ENCODE peak calls at places on chromosome 5, in eight cellular contexts. Z, V, Y, J, O, U, H and D are unnamed samples.

GRCh38 chr5:174998131-174998730 is 273.8 kb downstream of the MSX2 start:
- DNase-seq in Z (no peak), V (no peak), Y (no peak), J (no peak), O (no peak), U (no peak), H (no peak), D (no peak)

GRCh38 chr5:135396459-135397055 is 2.5 kb downstream of the MACROH2A1 start:
- DNase-seq in Z (no peak), V (no peak), Y (peak), J (no peak), O (no peak), U (no peak), H (no peak), D (no peak)

GRCh38 chr5:133316346-133317343 is 264.8 kb downstream of the HSPA4 start:
- DNase-seq in Z (no peak), V (peak), Y (no peak), J (no peak), O (no peak), U (no peak), H (no peak), D (no peak)

GRCh38 chr5:113274836-113275414 is 159.9 kb downstream of the TSSK1B start:
- DNase-seq in Z (no peak), V (no peak), Y (no peak), J (no peak), O (no peak), U (no peak), H (no peak), D (no peak)

GRCh38 chr5:90264930-90265857 is 144.4 kb downstream of the CETN3 start:
- DNase-seq in Z (peak), V (peak), Y (no peak), J (peak), O (peak), U (peak), H (peak), D (peak)

GRCh38 chr5:177134653-177135225 is 1.2 kb downstream of the NSD1 start:
- DNase-seq in Z (no peak), V (no peak), Y (no peak), J (no peak), O (no peak), U (no peak), H (no peak), D (no peak)

GRCh38 chr5:53030828-53031425 is 41.8 kb downstream of the ITGA2 start:
- DNase-seq in Z (no peak), V (no peak), Y (no peak), J (no peak), O (no peak), U (no peak), H (no peak), D (no peak)

GRCh38 chr5:139061274-139061673 is 136.9 kb downstream of the SIL1 start:
- DNase-seq in Z (peak), V (no peak), Y (no peak), J (no peak), O (no peak), U (no peak), H (peak), D (no peak)

GRCh38 chr5:36494756-36495637 is 111.4 kb upstream of the SLC1A3 start:
- DNase-seq in Z (peak), V (no peak), Y (no peak), J (no peak), O (no peak), U (no peak), H (no peak), D (no peak)

GRCh38 chr5:43661102-43661501 is 58.1 kb downstream of the NNT start:
- DNase-seq in Z (no peak), V (peak), Y (no peak), J (peak), O (no peak), U (no peak), H (no peak), D (no peak)

GRCh38 chr5:119178435-119178834 is 107.5 kb downstream of the DMXL1 start:
- DNase-seq in Z (no peak), V (no peak), Y (no peak), J (no peak), O (no peak), U (no peak), H (no peak), D (no peak)

GRCh38 chr5:132748522-132749000 is 1.3 kb downstream of the CCNI2 start:
- DNase-seq in Z (no peak), V (no peak), Y (no peak), J (no peak), O (no peak), U (no peak), H (no peak), D (no peak)

GRCh38 chr5:78974011-78974410 is 11.1 kb downstream of the ARSB start:
- DNase-seq in Z (no peak), V (no peak), Y (no peak), J (no peak), O (no peak), U (no peak), H (no peak), D (no peak)

GRCh38 chr5:72498284-72498683 is 8.9 kb downstream of the ZNF366 start:
- DNase-seq in Z (peak), V (no peak), Y (no peak), J (no peak), O (no peak), U (no peak), H (peak), D (no peak)

GRCh38 chr5:124343451-124343867 is 403.0 kb downstream of the ZNF608 start:
- DNase-seq in Z (peak), V (no peak), Y (no peak), J (no peak), O (no peak), U (no peak), H (no peak), D (no peak)

GRCh38 chr5:146866263-146866662 is 12.3 kb downstream of the PPP2R2B start:
- DNase-seq in Z (no peak), V (no peak), Y (no peak), J (no peak), O (no peak), U (no peak), H (no peak), D (no peak)

GRCh38 chr5:37071901-37072581 is 177.1 kb downstream of the CPLANE1 start:
- DNase-seq in Z (peak), V (no peak), Y (no peak), J (no peak), O (no peak), U (no peak), H (peak), D (no peak)

GRCh38 chr5:158013939-158014338 is 155.0 kb upstream of the CLINT1 start:
- DNase-seq in Z (peak), V (peak), Y (no peak), J (no peak), O (no peak), U (no peak), H (peak), D (no peak)

GRCh38 chr5:39284552-39284951 is 65.2 kb upstream of the FYB1 start:
- DNase-seq in Z (no peak), V (no peak), Y (no peak), J (no peak), O (no peak), U (no peak), H (no peak), D (no peak)

GRCh38 chr5:757346-757930 is 27.1 kb downstream of the ZDHHC11B start:
- DNase-seq in Z (no peak), V (no peak), Y (peak), J (peak), O (no peak), U (no peak), H (peak), D (no peak)

GRCh38 chr5:13611604-13612003 is 332.9 kb downstream of the DNAH5 start:
- DNase-seq in Z (no peak), V (no peak), Y (no peak), J (no peak), O (no peak), U (no peak), H (no peak), D (no peak)

GRCh38 chr5:26482076-26482816 is 556.1 kb downstream of the CDH9 start:
- DNase-seq in Z (no peak), V (no peak), Y (no peak), J (no peak), O (no peak), U (no peak), H (peak), D (no peak)

GRCh38 chr5:131223751-131224386 is 40.0 kb upstream of the CDC42SE2 start:
- DNase-seq in Z (no peak), V (no peak), Y (no peak), J (no peak), O (no peak), U (no peak), H (no peak), D (no peak)

GRCh38 chr5:88741964-88742363 is 141.0 kb downstream of the MEF2C start:
- DNase-seq in Z (no peak), V (no peak), Y (no peak), J (no peak), O (no peak), U (no peak), H (no peak), D (no peak)

GRCh38 chr5:147286296-147286695 is 51.5 kb downstream of the STK32A start:
- DNase-seq in Z (no peak), V (no peak), Y (no peak), J (no peak), O (no peak), U (no peak), H (no peak), D (no peak)

GRCh38 chr5:82330921-82331320 is 52.8 kb upstream of the RPS23 start:
- DNase-seq in Z (no peak), V (no peak), Y (no peak), J (no peak), O (no peak), U (no peak), H (no peak), D (no peak)

GRCh38 chr5:179879690-179880010 is 21.0 kb upstream of the MRNIP start:
- DNase-seq in Z (no peak), V (no peak), Y (no peak), J (no peak), O (no peak), U (no peak), H (no peak), D (no peak)

GRCh38 chr5:33994845-33995244 is 10.4 kb upstream of the SLC45A2 start:
- DNase-seq in Z (peak), V (no peak), Y (no peak), J (no peak), O (no peak), U (no peak), H (no peak), D (no peak)

GRCh38 chr5:67371924-67372323 is 175.3 kb upstream of the CD180 start:
- DNase-seq in Z (no peak), V (no peak), Y (no peak), J (no peak), O (no peak), U (no peak), H (no peak), D (no peak)

GRCh38 chr5:131379071-131379538 is 115.3 kb downstream of the CDC42SE2 start:
- DNase-seq in Z (no peak), V (no peak), Y (no peak), J (no peak), O (no peak), U (peak), H (no peak), D (no peak)

GRCh38 chr5:63686938-63687337 is 275.3 kb downstream of the HTR1A start:
- DNase-seq in Z (no peak), V (no peak), Y (no peak), J (no peak), O (no peak), U (no peak), H (no peak), D (no peak)

GRCh38 chr5:73482383-73483193 is 15.7 kb upstream of the BTF3 start:
- DNase-seq in Z (peak), V (no peak), Y (no peak), J (no peak), O (no peak), U (no peak), H (no peak), D (no peak)

GRCh38 chr5:38695021-38695961 is 138.8 kb upstream of the LIFR start:
- DNase-seq in Z (no peak), V (no peak), Y (no peak), J (no peak), O (no peak), U (no peak), H (no peak), D (no peak)

GRCh38 chr5:42059291-42059690 is 134.2 kb downstream of the FBXO4 start:
- DNase-seq in Z (no peak), V (no peak), Y (no peak), J (no peak), O (no peak), U (no peak), H (no peak), D (no peak)